ENCODE peak calls at places on chromosomes 6 and 20, in four cellular contexts. R is GM12878, X is H1, O is HepG2. G is an unnamed sample.

GRCh38 chr6:122558027-122558426 is 52.2 kb upstream of the PKIB start:
- DNase-seq in O (no peak), R (no peak), X (no peak), G (no peak)

GRCh38 chr20:63068711-63069367 is 62.1 kb upstream of the BHLHE23 start:
- DNase-seq in R (no peak), O (no peak), X (no peak), G (no peak)

GRCh38 chr6:108518714-108519576 is 41.8 kb upstream of the FOXO3 start:
- DNase-seq in R (no peak), X (no peak), O (peak; percentile 24), G (peak; percentile 54)

GRCh38 chr6:157017861-157018260 is 240.7 kb downstream of the ARID1B start:
- DNase-seq in O (no peak), X (no peak), R (no peak), G (no peak)

GRCh38 chr20:46601603-46602122 is 49.6 kb downstream of the SLC13A3 start:
- DNase-seq in X (no peak), R (no peak), O (no peak), G (no peak)

GRCh38 chr6:47478233-47479155 is 905 bp downstream of the CD2AP start:
- DNase-seq in R (no peak), X (no peak), O (peak; percentile 43), G (no peak)

GRCh38 chr20:53773792-53774371 is 180.2 kb upstream of the ZNF217 start:
- DNase-seq in X (no peak), R (no peak), O (peak; percentile 66), G (no peak)

GRCh38 chr6:17744019-17744756 is 37.5 kb upstream of the NUP153 start:
- DNase-seq in O (peak; percentile 30), X (no peak), R (no peak), G (no peak)

GRCh38 chr20:24018796-24019195 is 30.2 kb upstream of the GGTLC1 start:
- DNase-seq in X (no peak), O (no peak), R (no peak), G (no peak)

GRCh38 chr6:36660771-36661471 is 17.6 kb upstream of the CDKN1A start:
- DNase-seq in O (no peak), X (no peak), R (no peak), G (no peak)

GRCh38 chr6:149230729-149231434 is 86.6 kb upstream of the TAB2 start:
- DNase-seq in R (no peak), O (no peak), X (no peak), G (no peak)

GRCh38 chr6:75349262-75349984 is 64.8 kb upstream of the TMEM30A start:
- DNase-seq in O (no peak), X (no peak), R (no peak), G (peak; percentile 61)

GRCh38 chr6:136290406-136291010 is 862 bp upstream of the BCLAF1 start:
- DNase-seq in R (peak; percentile 44), O (peak; percentile 80), X (no peak), G (peak; percentile 56)

GRCh38 chr6:157597461-157598312 is 216.7 kb downstream of the ZDHHC14 start:
- DNase-seq in X (no peak), R (no peak), O (peak; percentile 56), G (no peak)

GRCh38 chr6:126176266-126176665 is 163.6 kb upstream of the CENPW start:
- DNase-seq in X (no peak), O (peak; percentile 18), R (no peak), G (no peak)

GRCh38 chr6:89940225-89941027 is 46.2 kb downstream of the GJA10 start:
- DNase-seq in O (peak; percentile 81), X (peak; percentile 34), R (peak; percentile 21), G (peak; percentile 75)

GRCh38 chr6:43916924-43917877 is 147.2 kb downstream of the VEGFA start:
- DNase-seq in X (no peak), R (no peak), O (peak; percentile 92), G (no peak)

GRCh38 chr20:23493172-23493772 is 2.4 kb downstream of the CST8 start:
- DNase-seq in X (no peak), R (no peak), O (no peak), G (no peak)

GRCh38 chr20:43736588-43737091 is 9.8 kb upstream of the GTSF1L start:
- DNase-seq in X (no peak), O (no peak), R (peak; percentile 79), G (no peak)

GRCh38 chr6:142332393-142333080 is 30.7 kb downstream of the ADGRG6 start:
- DNase-seq in X (no peak), R (no peak), O (no peak), G (no peak)

GRCh38 chr6:5569491-5569890 is 308.2 kb downstream of the FARS2 start:
- DNase-seq in X (no peak), R (no peak), O (no peak), G (no peak)

GRCh38 chr6:38806271-38806670 is 91.2 kb downstream of the DNAH8 start:
- DNase-seq in R (no peak), O (no peak), X (no peak), G (no peak)

GRCh38 chr6:43616728-43617472 is 12.2 kb downstream of the GTPBP2 start:
- DNase-seq in X (no peak), O (no peak), R (no peak), G (no peak)

GRCh38 chr6:16059496-16059895 is 69.4 kb upstream of the MYLIP start:
- DNase-seq in O (no peak), X (peak; percentile 39), R (no peak), G (no peak)

DNA sequence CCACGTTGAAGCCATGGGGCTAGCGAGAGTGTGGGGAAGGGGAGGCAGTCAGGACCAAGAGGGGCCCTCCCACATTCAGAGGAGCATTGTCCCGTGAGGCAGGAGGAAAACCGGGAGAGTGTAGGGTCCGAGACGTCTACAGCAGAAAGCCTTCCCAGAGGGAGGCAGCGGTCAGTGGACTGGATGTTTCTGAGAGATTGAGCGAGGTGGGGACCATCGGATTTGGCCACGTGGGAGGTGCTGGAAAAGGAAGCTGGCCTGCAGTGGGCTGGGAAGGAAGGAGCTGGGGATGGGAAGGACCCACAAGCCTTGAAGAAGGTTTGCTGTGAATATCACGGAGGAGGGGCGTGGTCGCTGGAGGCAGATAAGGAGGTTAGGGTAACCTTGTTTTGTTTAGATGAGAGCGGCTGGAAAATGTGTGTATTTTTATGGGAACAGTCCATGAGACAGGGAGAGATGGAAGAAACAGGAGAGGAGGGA is 119.0 kb upstream of the RNF24 start:
- DNase-seq in O (no peak), X (no peak), R (no peak), G (no peak)
- TF ChIP-seq SUZ12 in O (no peak), X (no peak), R (no peak), G (no peak)

DNA sequence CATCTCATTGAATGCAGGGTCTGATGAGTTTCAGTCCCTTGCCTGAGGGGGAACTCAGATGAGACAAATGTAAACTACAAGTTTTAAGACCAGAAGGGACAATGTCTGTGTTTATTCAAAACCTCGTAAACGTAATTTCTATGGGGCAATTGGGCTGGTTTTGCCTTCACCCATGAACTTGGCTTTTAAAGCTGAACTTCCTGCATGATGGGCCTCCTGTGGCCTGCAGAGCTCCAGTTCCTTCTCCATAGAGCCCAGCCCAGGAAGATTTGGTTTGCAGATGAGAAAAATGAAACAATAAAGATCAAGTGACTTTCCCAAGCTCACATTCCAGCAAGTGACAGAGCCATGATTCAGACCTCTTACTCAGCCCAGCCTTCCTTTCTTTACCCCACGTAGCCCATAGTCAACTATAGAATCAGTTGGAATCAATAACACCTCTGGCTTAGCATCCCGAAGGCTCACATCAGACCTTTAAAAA is 612.3 kb downstream of the UTRN start:
- DNase-seq in X (no peak), O (no peak), R (no peak), G (no peak)
- TF ChIP-seq SP1 in X (no peak), O (no peak), R (no peak), G (no peak)

GRCh38 chr20:57221916-57222630 is 44.4 kb downstream of the BMP7 start:
- DNase-seq in R (no peak), O (no peak), X (no peak), G (no peak)
- TF ChIP-seq SUZ12 in R (no peak), O (no peak), X (no peak), G (no peak)

GRCh38 chr6:166761801-166762200 is 134.8 kb upstream of the RPS6KA2 start:
- DNase-seq in R (no peak), O (no peak), X (no peak), G (no peak)

GRCh38 chr6:166760288-166760687 is 133.2 kb upstream of the RPS6KA2 start:
- DNase-seq in O (no peak), X (no peak), R (no peak), G (no peak)

GRCh38 chr6:166758136-166758704 is 131.2 kb upstream of the RPS6KA2 start:
- DNase-seq in R (no peak), O (no peak), X (no peak), G (no peak)

GRCh38 chr6:166754218-166755030 is 127.4 kb upstream of the RPS6KA2 start:
- DNase-seq in X (no peak), O (no peak), R (no peak), G (no peak)

DNA sequence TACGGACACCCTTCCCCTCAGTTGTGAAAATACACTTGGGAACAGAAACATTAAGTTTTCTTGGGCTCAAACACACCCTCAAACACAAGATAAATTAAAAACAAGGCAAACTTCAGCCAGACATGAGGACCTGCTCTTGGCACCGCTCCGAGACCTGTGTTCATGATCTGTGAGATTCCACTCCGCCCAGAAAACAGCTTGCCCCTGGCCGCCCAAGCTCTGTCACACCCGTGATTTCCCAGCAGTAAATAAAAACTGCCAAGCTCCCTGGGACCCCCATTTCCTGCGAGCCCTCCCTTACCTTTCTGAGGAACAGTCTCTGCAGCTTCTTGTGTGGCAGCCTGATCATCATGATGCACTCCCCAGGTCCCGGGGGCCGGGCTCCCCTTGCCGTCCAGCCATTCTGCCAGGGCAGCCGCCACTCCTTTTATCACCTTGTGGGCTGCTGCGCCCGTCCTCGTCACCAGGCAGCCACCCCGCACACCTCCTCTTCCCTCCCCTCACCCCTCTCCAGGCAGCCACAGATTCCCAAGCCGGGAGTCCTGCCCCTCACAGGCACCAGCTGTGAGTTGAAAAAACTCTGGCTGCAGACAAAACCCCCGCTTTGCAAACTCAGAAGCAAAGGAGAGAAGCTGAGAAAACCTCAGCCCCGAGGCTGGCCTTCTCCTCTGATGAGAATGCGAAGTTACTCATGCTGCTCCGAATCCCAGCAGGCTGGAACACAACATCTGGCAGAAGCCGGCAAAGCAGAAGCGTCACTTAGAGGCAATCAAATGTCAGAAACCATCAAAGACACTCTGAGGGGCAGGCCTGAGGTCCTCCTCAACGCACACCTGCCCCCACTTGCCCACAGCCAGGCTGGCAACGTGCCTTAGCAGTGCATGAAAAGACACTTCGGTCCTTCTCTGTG is 130.4 kb upstream of the RPS6KA2 start:
- DNase-seq in R (no peak), O (no peak), X (no peak), G (no peak)
- TF ChIP-seq SP1 in R (no peak), O (no peak), X (no peak), G (no peak)

DNA sequence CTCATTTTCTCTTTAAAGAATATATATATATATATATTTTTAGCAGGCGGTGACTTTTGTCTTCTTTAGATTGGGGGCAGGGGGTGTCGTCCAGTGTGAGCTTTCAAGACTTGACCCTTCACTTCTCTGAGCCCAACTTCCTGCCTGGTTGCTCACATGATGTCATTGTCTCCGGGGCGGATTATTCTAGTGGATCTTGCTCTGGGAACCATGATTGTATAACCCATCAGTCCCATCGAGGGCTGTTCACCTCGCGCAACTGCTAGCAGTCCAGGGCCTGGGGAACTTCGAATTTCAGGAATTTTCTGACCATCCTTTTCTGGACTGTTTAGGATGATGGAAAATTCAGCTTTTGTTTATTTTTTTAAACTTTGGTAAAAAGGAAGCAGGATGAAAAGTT is 1.0 kb downstream of the IGF2R start:
- DNase-seq in X (no peak), O (peak; percentile 92), R (no peak), G (peak; percentile 65)
- TF ChIP-seq SUZ12 in X (no peak), O (no peak), R (no peak), G (no peak)